ENCODE peak calls at places on chromosome 7, in four cellular contexts. J is A549, N is HepG2, W is GM12878. E is an unnamed sample.

GRCh38 chr7:86825264-86825663 is 181.6 kb downstream of the GRM3 start:
- DNase-seq in W (no peak), N (no peak), J (no peak), E (no peak)

GRCh38 chr7:569996-570800 is 50.6 kb upstream of the PDGFA start:
- DNase-seq in N (no peak), J (no peak), W (no peak), E (no peak)

GRCh38 chr7:96023376-96023775 is 251.0 kb downstream of the DYNC1I1 start:
- DNase-seq in J (no peak), W (no peak), N (no peak), E (no peak)

GRCh38 chr7:112994666-112995065 is 92.0 kb downstream of the GPR85 start:
- DNase-seq in W (no peak), J (no peak), N (no peak), E (no peak)

GRCh38 chr7:140134039-140134438 is 42.7 kb downstream of the KDM7A start:
- DNase-seq in W (no peak), N (no peak), J (no peak), E (no peak)

GRCh38 chr7:134761206-134761786 is 18.1 kb upstream of the CALD1 start:
- DNase-seq in J (no peak), N (no peak), W (no peak), E (no peak)

GRCh38 chr7:93046641-93047040 is 71.1 kb downstream of the SAMD9 start:
- DNase-seq in N (peak), J (peak), W (no peak), E (no peak)

GRCh38 chr7:112505495-112505894 is 24.7 kb downstream of the LSMEM1 start:
- DNase-seq in W (no peak), N (peak), J (no peak), E (no peak)

GRCh38 chr7:91383186-91383585 is 119.0 kb downstream of the FZD1 start:
- DNase-seq in J (no peak), W (no peak), N (no peak), E (no peak)

GRCh38 chr7:47444376-47445098 is 137.4 kb downstream of the TNS3 start:
- DNase-seq in W (no peak), J (peak), N (peak), E (peak)

GRCh38 chr7:131501422-131501821 is 55.0 kb downstream of the PODXL start:
- DNase-seq in W (no peak), N (no peak), J (no peak), E (no peak)

GRCh38 chr7:128904381-128905197 is 5.9 kb downstream of the KCP start:
- DNase-seq in J (peak), W (peak), N (peak), E (peak)

GRCh38 chr7:44955733-44956132 is 23.1 kb downstream of the MYO1G start:
- DNase-seq in N (no peak), W (no peak), J (no peak), E (peak)

GRCh38 chr7:121313793-121314676 is 14.8 kb upstream of the WNT16 start:
- DNase-seq in W (peak), J (no peak), N (no peak), E (no peak)

DNA sequence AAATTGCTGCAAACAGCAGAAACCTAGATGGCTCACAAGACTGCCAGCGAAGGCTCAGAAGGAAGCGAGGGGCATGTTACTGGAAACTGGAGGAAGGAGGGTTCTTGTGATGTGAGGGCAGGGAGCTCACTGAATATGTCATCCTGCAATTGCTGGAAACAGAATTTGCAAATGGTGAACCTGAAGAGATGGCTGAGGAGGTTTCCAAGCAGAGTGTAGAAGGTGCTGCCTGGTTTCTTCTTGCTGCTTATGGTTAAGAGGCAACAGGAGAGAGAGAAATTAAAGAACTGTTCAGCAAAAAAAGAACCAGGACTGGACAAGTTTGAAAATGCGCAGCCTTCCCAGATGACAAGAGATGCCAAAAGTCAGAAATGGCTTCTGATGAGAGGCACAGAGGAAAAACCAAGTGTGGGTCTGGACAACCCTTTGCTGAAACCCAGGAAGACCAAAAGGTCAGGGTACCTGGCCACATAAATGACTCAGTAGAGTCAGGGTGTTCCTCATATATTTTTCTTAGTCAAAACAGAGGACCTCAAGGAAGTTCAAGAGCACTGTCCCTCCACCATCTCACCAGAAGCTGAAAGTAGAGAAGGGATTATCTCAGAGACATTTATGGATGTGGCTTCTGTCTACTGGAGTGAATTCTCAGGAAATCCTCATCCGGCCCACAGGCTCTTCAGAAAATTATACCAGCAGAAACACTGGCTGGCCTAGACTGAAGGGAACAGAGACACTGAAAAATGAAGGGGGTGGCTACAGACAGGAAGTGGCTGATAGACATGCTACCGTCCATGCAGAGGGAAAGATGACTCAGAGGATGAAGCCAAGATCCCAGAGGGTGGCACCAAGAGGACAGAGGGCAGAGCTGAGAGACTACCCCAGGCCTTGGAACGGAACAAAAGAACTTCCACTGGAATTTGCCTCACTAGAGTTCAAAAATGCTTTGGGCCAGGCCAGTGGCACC is 10.1 kb downstream of the PAPOLB start:
- DNase-seq in W (no peak), J (no peak), N (no peak), E (no peak)
- TF ChIP-seq RAD21 in W (no peak), J (no peak), N (no peak), E (no peak)

GRCh38 chr7:13416544-13416943 is 572.9 kb downstream of the ETV1 start:
- DNase-seq in W (no peak), N (no peak), J (no peak), E (no peak)

GRCh38 chr7:13414181-13414580 is 575.3 kb downstream of the ETV1 start:
- DNase-seq in W (no peak), N (no peak), J (no peak), E (no peak)

GRCh38 chr7:13414661-13415105 is 574.8 kb downstream of the ETV1 start:
- DNase-seq in J (no peak), N (no peak), W (no peak), E (no peak)

GRCh38 chr7:13411641-13412040 is 577.8 kb downstream of the ETV1 start:
- DNase-seq in N (no peak), J (no peak), W (no peak), E (no peak)

DNA sequence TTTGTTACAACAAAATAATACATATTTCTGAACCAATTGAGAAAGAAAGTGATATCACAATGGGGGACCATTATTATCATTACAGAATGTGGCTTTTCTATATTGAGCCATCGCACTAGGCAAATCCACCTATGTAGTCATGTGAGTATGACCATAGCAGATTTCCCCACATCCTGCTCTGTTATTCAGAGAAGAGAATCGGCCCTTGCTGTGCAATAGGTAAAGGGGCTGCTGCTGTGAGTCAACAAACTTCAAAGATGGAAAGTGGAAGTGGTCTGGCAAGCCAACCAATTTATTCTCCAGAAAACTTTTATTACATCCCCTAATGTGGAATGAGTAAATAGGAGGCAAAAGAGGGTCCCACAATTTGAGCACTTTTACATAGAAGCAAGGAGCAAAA is 573.4 kb downstream of the ETV1 start:
- DNase-seq in N (no peak), J (no peak), W (no peak), E (no peak)
- TF ChIP-seq PBX3 in N (no peak), J (no peak), W (no peak), E (no peak)

GRCh38 chr7:66529889-66530615 is 98.6 kb upstream of the KCTD7 start:
- DNase-seq in W (no peak), N (no peak), J (no peak), E (peak)
- TF ChIP-seq RAD21 in W (no peak), N (no peak), J (no peak), E (no peak)

GRCh38 chr7:148191391-148192076 is 399.0 kb upstream of the C7orf33 start:
- DNase-seq in W (no peak), N (no peak), J (no peak), E (no peak)
- TF ChIP-seq PBX3 in W (no peak), N (no peak), J (no peak), E (no peak)

E was measured in SK-N-SH.